ENCODE peak calls at places on chromosomes 3 and 15, in ten cellular contexts. K, L, O, X, V, A, P, Z, J and Q are unnamed samples. For H3K36me3 and H3K27me3, the result is how much of the 10 kb centered on the place peaks cover.

GRCh38 chr15:66841953-66842681 is 140.1 kb downstream of the SMAD6 start:
- DNase-seq in K (peak), Z (peak), J (peak), A (peak), X (peak), P (peak), L (peak), O (no peak), V (peak), Q (peak)

GRCh38 chr3:34683851-34684250 is 885.4 kb downstream of the PDCD6IP start:
- DNase-seq in P (peak), K (peak), L (peak), O (peak), A (peak), X (peak), V (no peak), Z (peak), J (no peak), Q (peak)

GRCh38 chr3:48186993-48187578 is 1.1 kb downstream of the CDC25A start:
- DNase-seq in X (no peak), K (no peak), L (peak), Z (peak), O (no peak), P (no peak), J (no peak), A (no peak), V (no peak), Q (no peak)

GRCh38 chr15:26772588-26773484 is at the start of gene GABRB3:
- DNase-seq in L (peak), O (no peak), K (no peak), X (peak), V (peak), P (peak), J (peak), A (peak), Z (no peak), Q (peak)

GRCh38 chr3:59313365-59313764 is 263.5 kb upstream of the CFAP20DC start:
- DNase-seq in V (peak), L (peak), J (peak), K (no peak), A (peak), X (no peak), O (peak), P (peak), Z (peak), Q (peak)

GRCh38 chr15:67105065-67105951 is 39.9 kb downstream of the SMAD3 start:
- DNase-seq in O (no peak), K (peak), V (peak), L (no peak), Z (peak), J (no peak), A (peak), X (peak), P (no peak), Q (peak)

GRCh38 chr15:48003447-48003846 is 117.3 kb upstream of the SLC24A5 start:
- DNase-seq in A (no peak), P (no peak), V (no peak), K (no peak), O (no peak), J (no peak), X (no peak), Z (no peak), L (no peak), Q (no peak)

GRCh38 chr3:109050591-109051167 is 67.3 kb downstream of the MORC1 start:
- DNase-seq in K (no peak), L (peak), A (peak), Z (peak), V (no peak), P (peak), O (peak), J (no peak), X (no peak), Q (no peak)

GRCh38 chr3:9615003-9615628 is 34.2 kb upstream of the MTMR14 start:
- DNase-seq in K (no peak), Z (no peak), O (no peak), P (no peak), J (no peak), X (no peak), V (no peak), L (no peak), A (no peak), Q (peak)

GRCh38 chr3:69354948-69355347 is 30.9 kb downstream of the FRMD4B start:
- DNase-seq in Z (no peak), A (no peak), L (no peak), P (no peak), V (no peak), X (no peak), O (no peak), K (no peak), J (no peak), Q (peak)

GRCh38 chr15:57038040-57038439 is 119.6 kb downstream of the TCF12 start:
- DNase-seq in P (no peak), X (no peak), K (no peak), J (no peak), A (no peak), O (no peak), Z (no peak), L (no peak), V (no peak), Q (no peak)

DNA sequence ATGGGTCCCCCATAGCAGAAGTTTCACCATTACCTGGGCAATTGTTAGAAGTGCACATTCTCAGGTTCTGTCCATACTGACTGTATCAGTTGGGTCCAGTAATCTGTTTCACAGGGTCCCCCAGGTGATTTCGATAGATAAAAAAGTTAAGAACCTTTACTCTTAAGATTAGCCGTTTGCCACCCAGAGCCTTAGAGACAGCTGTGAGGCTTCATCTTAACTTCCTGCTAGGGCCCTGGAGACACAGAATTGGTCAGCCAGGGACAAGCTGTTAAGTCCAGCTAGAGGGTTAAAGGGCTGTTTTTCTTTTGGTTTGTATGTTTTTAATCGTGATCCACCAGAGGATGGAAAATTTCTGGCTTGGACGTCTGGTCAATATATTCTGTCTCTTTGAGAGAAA is 6.7 kb downstream of the FAM162A start:
- DNase-seq in O (no peak), Z (peak), V (no peak), K (no peak), P (no peak), A (no peak), X (no peak), L (no peak), J (no peak), Q (no peak)
- H3K36me3 ChIP-seq in O (under half), Z (under half), V (under half), K (under half), P (under half), A (under half), X (under half), L (under half), J (under half), Q (under half)

GRCh38 chr15:98384328-98385029 is 263.9 kb upstream of the IGF1R start:
- DNase-seq in P (no peak), J (no peak), O (no peak), K (no peak), L (no peak), A (no peak), V (no peak), X (peak), Z (no peak), Q (peak)

GRCh38 chr15:98383571-98383970 is 264.8 kb upstream of the IGF1R start:
- DNase-seq in V (no peak), O (no peak), A (no peak), Z (no peak), K (no peak), L (no peak), X (no peak), J (no peak), P (no peak), Q (no peak)

GRCh38 chr15:98386594-98386993 is 261.7 kb upstream of the IGF1R start:
- DNase-seq in A (no peak), K (no peak), Z (no peak), J (no peak), O (no peak), P (no peak), X (no peak), L (no peak), V (no peak), Q (no peak)

GRCh38 chr15:98381446-98381845 is 266.9 kb upstream of the IGF1R start:
- DNase-seq in J (no peak), L (no peak), X (no peak), V (no peak), O (no peak), P (no peak), Z (no peak), A (no peak), K (no peak), Q (peak)

GRCh38 chr15:98382139-98382538 is 266.2 kb upstream of the IGF1R start:
- DNase-seq in V (no peak), J (no peak), O (no peak), Z (no peak), L (no peak), X (no peak), K (no peak), P (peak), A (no peak), Q (no peak)
- H3K27me3 ChIP-seq in V (under half), J (under half), O (under half), Z (under half), L (under half), X (under half), K (under half), P (under half), A (under half), Q (under half)

DNA sequence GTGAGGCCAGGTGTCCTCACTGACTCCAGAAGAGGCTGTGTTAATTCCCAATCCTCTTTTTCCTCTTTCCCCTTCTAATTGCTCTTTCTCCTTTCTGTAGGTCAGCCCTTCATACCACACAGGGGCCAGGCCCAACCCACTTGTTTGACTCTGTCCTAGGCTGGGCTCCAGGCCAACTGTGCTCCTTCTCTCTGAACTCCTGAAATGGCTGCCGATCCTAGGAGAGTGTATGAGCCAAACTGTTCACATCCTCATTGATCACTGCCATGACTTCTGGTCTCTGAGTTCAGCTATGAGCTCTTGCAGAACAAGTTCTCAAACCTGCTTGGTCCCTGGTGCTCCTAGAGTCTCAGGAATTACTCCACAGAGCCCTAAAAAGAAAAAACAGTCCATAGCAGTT is 145.1 kb downstream of the VGLL4 start:
- DNase-seq in V (peak), P (no peak), L (no peak), K (no peak), Z (peak), X (peak), O (no peak), A (peak), J (no peak), Q (peak)
- H3K36me3 ChIP-seq in V (under half), P (under half), L (under half), K (under half), Z (under half), X (under half), O (under half), A (under half), J (under half), Q (under half)

DNA sequence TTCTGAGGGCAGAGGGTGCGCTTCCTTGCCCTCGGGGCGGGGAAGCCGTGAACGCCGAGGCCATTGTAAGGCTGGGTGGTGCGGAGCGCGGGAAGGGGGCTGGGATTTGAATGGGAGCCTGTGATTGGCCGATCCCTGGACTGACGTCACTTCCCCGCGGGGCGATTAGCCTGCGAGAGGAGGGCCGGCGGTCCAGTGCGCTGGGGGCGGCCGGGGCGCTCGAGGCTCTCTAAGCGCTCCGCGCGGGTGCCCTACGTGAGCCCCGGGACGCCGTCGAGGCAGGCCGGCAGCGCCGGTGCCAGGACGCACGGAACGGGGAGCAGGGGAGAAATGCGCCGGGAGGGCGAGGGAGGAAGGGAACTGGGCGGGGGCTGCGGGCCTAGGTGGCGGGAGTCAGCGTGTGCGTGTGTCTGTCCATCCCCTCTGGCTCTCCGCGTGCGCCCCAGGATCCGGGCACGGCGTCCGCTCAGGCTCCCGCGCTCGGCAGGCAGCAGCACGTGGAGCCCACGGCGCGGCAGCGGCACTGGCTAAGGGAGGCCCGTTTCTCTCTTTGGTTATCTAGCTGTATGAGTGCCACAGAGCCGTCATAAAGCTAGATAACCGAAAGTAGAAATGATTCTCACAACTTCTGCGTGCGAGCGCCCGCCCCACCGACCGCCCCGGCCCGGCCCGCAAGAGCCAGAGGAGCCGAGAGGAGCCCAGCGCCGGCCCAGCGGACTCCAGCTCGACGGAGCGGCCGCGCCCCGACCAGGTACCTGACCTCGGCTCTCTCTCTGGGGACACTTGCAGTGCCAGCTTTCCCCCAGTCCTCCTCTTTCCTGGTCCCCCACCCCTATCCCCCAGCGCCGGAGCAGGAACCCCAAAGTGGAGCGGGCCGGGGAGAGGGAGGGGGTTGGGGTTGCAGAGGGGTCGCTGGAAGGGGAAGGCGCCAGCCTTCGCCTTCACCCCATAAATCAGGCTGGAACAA is 33.1 kb upstream of the POLG start:
- DNase-seq in J (no peak), O (no peak), Z (no peak), A (peak), X (no peak), P (peak), K (no peak), L (peak), V (no peak), Q (no peak)
- H3K27me3 ChIP-seq in J (half or more), O (under half), Z (half or more), A (half or more), X (under half), P (half or more), K (half or more), L (half or more), V (under half), Q (half or more)

GRCh38 chr3:47041114-47041513 is 61.6 kb downstream of the NBEAL2 start:
- DNase-seq in P (no peak), K (no peak), L (no peak), J (no peak), V (no peak), X (no peak), A (no peak), Z (no peak), O (no peak), Q (no peak)

GRCh38 chr3:47034868-47035489 is 55.5 kb downstream of the NBEAL2 start:
- DNase-seq in A (no peak), V (no peak), J (no peak), Z (no peak), P (no peak), K (no peak), X (no peak), L (no peak), O (no peak), Q (no peak)

GRCh38 chr3:47036145-47036544 is 56.7 kb downstream of the NBEAL2 start:
- DNase-seq in V (no peak), A (no peak), X (no peak), L (no peak), O (no peak), P (no peak), K (no peak), J (no peak), Z (no peak), Q (no peak)

DNA sequence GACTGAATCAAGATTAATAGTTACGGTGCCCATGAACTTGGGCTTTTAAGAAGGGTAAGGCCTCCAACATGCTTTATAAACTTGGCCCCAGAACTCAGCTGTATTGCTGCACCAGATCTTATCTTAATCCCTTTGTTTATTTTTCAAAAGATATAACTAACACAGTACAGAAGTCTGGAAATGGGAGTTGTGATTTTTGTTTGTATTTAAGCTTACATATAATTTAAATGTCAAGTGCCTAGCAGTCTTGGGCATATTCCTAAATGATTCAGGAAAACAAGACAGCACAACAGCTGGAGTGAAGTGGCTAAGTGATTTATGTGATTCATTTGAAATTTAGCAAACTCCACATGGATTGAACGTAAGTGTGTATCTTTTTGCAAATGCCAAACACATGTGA is 56.2 kb downstream of the NBEAL2 start:
- DNase-seq in J (no peak), A (no peak), K (no peak), P (no peak), V (no peak), O (no peak), L (no peak), X (no peak), Z (peak), Q (no peak)
- H3K36me3 ChIP-seq in J (half or more), A (under half), K (under half), P (under half), V (under half), O (under half), L (under half), X (half or more), Z (under half), Q (under half)

DNA sequence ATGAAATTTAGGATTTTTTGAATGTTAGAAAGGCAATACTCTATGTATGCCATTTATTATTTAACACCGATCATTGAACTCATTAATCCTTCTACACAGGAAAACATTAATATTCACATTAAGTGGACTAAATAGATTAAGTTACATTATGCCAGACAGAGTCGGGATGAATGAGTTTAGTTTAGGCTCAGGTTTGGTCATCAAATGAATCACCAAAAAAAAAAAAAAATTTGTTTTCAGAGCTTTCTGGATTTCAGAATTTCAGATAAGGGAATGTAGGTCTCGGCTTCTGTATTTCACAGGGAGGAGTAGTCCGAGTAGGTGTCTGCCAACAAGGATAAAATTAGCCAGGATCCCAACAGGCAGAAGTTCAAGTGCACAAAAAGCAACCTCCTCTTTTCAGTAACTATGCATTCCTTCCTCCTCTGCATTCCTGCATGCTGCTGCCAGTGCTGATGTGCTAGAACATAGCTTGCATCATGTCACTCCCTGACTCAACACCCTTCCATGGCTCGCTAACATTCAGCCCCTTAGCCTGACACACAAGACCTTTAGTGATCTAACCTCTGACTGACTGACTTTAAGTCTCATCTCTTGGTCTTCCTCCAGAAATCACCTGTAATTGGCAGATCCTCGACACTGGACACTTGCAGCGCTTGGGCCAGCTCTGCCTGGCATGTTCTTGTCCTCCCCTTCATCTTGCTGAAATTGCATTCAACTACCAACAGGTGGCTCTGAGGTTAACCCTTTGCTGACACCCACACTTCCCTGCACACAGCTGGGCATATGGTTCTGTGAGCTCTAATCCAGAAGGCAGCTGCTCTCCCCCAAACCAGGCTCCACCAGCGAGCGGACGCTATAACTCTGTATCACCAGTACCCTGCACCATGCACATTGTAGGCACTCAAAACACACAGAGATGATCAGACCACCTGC is 145.4 kb upstream of the PROK2 start:
- DNase-seq in Z (peak), O (peak), X (no peak), J (no peak), P (peak), V (no peak), L (peak), A (peak), K (no peak), Q (peak)
- H3K27me3 ChIP-seq in Z (under half), O (under half), X (under half), J (under half), P (under half), V (under half), L (under half), A (under half), K (under half), Q (under half)

DNA sequence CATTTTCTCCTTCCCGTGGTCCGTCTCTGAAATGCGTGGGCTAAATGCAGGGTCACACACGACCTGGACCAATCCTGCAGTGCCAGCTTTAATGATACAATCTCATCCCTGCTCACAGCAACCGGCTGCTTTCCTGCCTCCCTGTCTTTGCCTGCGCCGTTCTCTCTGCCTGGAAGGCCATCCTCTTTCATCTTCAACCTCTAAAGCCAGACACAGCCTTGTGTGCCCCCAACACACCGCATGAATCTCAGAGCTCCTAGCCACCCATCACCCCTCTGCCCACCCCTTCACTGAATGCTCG is 14.7 kb downstream of the H1-8 start:
- DNase-seq in Z (no peak), J (peak), K (no peak), P (no peak), V (no peak), X (no peak), A (no peak), O (no peak), L (no peak), Q (no peak)
- H3K36me3 ChIP-seq in Z (under half), J (half or more), K (under half), P (under half), V (under half), X (under half), A (under half), O (under half), L (under half), Q (under half)

GRCh38 chr15:74208496-74208895 is 5.9 kb upstream of the STRA6 start:
- DNase-seq in L (no peak), O (no peak), A (no peak), J (no peak), P (peak), Z (no peak), V (no peak), K (no peak), X (no peak), Q (no peak)
- H3K27me3 ChIP-seq in L (under half), O (under half), A (under half), J (under half), P (under half), Z (under half), V (under half), K (under half), X (under half), Q (under half)

GRCh38 chr15:58628206-58629057 is 121.1 kb downstream of the ADAM10 start:
- DNase-seq in L (no peak), K (no peak), Z (no peak), P (no peak), V (no peak), X (no peak), O (peak), A (no peak), J (no peak), Q (no peak)
- H3K36me3 ChIP-seq in L (under half), K (under half), Z (under half), P (under half), V (under half), X (under half), O (under half), A (under half), J (under half), Q (under half)

DNA sequence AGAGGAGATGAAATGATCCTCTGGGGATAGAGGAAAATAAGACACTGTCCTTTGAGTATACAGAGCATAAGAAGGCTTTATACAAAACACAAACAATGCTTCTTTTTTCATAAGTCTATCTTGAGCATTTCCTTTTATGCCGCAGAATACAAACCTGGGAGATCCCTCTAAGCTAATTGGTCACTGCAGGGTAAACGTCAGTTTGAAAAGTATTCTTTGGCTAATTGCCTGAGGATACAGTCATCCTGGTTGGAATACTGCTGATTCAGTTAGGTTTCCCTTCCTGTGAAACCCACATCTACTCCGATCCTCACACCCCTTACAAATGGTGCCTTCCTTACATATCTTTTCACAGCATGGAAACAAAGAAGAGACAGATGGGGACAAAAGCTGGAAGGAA is 10.6 kb downstream of the WNT5A start:
- DNase-seq in A (no peak), L (no peak), V (no peak), J (no peak), Z (peak), K (no peak), X (no peak), P (no peak), O (no peak), Q (no peak)
- H3K27me3 ChIP-seq in A (under half), L (half or more), V (under half), J (under half), Z (under half), K (under half), X (under half), P (half or more), O (under half), Q (under half)